ENCODE peak calls at places on chromosomes 11 and 22, in four cellular contexts. D is HepG2, U is Panc1, V is GM12878. A is an unnamed sample.

GRCh38 chr22:36287881-36288515 is 35.1 kb downstream of the APOL1 start:
- ATAC-seq in D (no peak), U (no peak), V (no peak), A (no peak)

GRCh38 chr11:132911186-132911585 is 621.1 kb downstream of the OPCML start:
- ATAC-seq in U (no peak), V (no peak), D (no peak), A (no peak)

GRCh38 chr11:64649304-64649703 is 58.3 kb downstream of the SLC22A12 start:
- ATAC-seq in U (no peak), V (peak; percentile 12), D (no peak), A (no peak)

GRCh38 chr11:87324817-87325489 is 287.2 kb downstream of the TMEM135 start:
- ATAC-seq in U (no peak), V (peak; percentile 70), D (peak; percentile 33), A (no peak)

GRCh38 chr22:22030493-22031182 is 48.1 kb upstream of the TOP3B start:
- ATAC-seq in U (peak; percentile 83), D (peak; percentile 88), V (peak; percentile 82), A (peak; percentile 59)

GRCh38 chr11:57347336-57347735 is 9.2 kb downstream of the P2RX3 start:
- ATAC-seq in U (no peak), V (no peak), D (no peak), A (no peak)

GRCh38 chr11:5608778-5609177 is 12.3 kb downstream of the TRIM6 start:
- ATAC-seq in V (no peak), U (no peak), D (no peak), A (no peak)

GRCh38 chr11:130006929-130007328 is 4.3 kb upstream of the PRDM10 start:
- ATAC-seq in U (no peak), V (no peak), D (no peak), A (no peak)

GRCh38 chr22:22674473-22674872 is 30.1 kb downstream of the GGTLC2 start:
- ATAC-seq in D (no peak), V (no peak), U (no peak), A (no peak)

GRCh38 chr11:65431452-65432132 is 9.0 kb downstream of the NEAT1 start:
- ATAC-seq in V (peak; percentile 25), U (no peak), D (no peak), A (no peak)

DNA sequence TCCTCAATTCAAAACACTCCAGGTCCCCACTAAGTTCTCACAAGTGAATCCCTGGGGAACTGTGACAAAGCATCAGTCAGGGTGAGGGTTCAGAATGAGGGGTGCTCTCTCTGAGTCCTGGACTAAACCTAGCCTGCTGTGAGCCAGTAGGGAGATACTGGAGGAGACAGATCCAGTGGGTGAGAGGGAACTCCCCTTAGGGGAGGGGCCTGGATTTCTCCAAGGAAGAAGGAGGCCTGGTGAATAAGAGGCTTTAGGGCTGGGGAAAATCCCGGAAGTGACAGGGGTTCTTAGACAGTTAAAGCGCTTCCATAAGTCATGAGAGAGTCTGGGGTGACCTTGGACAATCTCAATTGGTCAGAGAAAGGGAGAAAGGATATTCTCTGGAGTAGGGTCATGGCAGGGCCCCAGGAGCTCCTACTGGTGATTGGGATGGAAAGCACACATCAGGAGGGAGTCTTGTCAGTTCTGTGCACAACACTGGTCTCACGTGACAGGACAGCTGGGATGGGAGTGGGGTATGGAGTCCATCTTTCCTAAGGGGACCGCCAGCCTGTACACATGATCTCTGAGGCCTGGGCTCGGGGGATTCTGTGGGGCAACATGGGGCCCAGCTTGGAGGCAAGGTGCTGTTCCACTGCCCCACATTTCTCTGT is 1.5 kb downstream of the TBC1D10A start:
- ATAC-seq in U (peak; percentile 27), D (no peak), V (no peak), A (peak; percentile 59)
- TF ChIP-seq POLR2AphosphoS5 in U (no peak), D (no peak), V (no peak), A (peak; percentile 56)

GRCh38 chr11:45435706-45436105 is 149.6 kb upstream of the SYT13 start:
- ATAC-seq in U (no peak), V (no peak), D (no peak), A (no peak)
- H3K4me3 ChIP-seq in U (no peak overlapping the region), V (no peak overlapping the region), D (no peak overlapping the region), A (no peak overlapping the region)

DNA sequence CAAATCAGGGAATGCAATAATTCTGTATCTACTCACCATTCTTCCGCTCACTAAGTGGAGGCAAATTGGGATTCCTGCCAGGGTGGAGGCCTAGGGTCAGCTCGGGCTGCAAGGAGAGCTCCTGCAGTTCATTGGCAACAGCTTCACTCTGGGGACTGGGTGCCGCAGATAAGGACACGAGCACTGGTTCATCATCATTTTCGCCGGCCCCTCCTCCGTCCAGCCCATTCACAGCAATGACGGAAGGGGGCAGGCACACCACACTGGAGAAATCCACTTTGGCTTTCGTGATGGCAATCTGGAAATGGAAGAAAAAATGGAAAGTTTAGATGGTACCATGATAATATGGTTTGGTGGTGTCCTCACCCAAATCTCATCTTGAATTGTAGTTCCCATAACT is 84.4 kb downstream of the MRTFA start:
- ATAC-seq in D (no peak), V (no peak), U (no peak), A (no peak)
- TF ChIP-seq POLR2AphosphoS5 in D (no peak), V (no peak), U (no peak), A (no peak)

DNA sequence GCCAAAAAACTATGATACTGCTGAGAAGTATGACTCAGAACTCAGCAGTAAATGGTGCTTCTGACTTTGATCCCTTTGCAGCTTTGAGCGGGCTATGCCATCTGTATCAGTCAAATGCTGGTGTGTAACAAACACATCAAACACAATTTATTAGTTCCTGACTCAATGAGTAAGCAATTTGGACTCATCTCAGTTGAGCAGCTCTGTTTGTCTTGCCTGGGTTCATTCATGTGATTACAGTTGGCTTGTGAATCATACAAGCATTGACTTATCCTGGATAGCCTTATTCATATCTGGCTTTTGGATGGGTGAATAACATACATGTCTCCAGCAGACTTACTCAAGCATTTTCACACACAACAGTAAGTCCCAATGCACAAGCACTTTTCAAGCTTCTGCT is 858.8 kb downstream of the METTL15 start:
- ATAC-seq in U (no peak), D (no peak), V (no peak), A (no peak)
- H3K4me3 ChIP-seq in U (no peak overlapping the region), D (no peak overlapping the region), V (no peak overlapping the region), A (no peak overlapping the region)

GRCh38 chr22:19962909-19963806 is 21.5 kb upstream of the TXNRD2 start:
- ATAC-seq in D (peak; percentile 79), U (peak; percentile 30), V (no peak), A (no peak)

GRCh38 chr22:19961868-19962245 is 20.2 kb upstream of the TXNRD2 start:
- ATAC-seq in U (peak; percentile 2), D (no peak), V (no peak), A (no peak)

GRCh38 chr22:19961201-19961580 is 19.6 kb upstream of the TXNRD2 start:
- ATAC-seq in V (no peak), U (no peak), D (no peak), A (no peak)

GRCh38 chr22:19963863-19964642 is 22.4 kb upstream of the TXNRD2 start:
- ATAC-seq in D (no peak), U (no peak), V (no peak), A (no peak)

GRCh38 chr22:19962246-19962908 is 20.8 kb upstream of the TXNRD2 start:
- ATAC-seq in V (peak; percentile 92), D (peak; percentile 64), U (peak; percentile 75), A (peak; percentile 23)
- TF ChIP-seq POLR2AphosphoS5 in V (no peak), D (peak; percentile 57), U (no peak), A (no peak)

DNA sequence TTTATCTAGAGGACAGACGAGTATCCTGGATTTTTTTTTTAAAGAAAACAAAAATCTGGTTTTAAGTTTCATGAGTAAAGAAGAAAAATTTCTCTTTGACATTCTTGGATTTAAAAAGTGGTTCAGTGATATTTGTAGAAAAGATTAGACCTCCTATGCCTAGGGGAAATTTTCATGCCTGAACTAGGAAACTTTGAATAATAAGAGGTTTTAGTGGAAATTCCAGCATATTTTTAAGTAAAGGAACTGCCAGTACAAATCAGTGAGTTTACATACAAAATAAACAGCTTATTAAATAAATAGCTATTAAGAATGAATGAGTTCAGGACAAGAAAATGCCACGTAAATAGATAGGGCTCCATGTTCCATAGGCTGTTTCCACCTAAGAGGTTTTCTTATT is 17.5 kb downstream of the JAM3 start:
- ATAC-seq in U (no peak), V (no peak), D (no peak), A (no peak)
- H3K4me3 ChIP-seq in U (no peak overlapping the region), V (no peak overlapping the region), D (no peak overlapping the region), A (no peak overlapping the region)

GRCh38 chr11:31810779-31811647 is at the start of gene PAX6:
- ATAC-seq in U (no peak), D (peak; percentile 29), V (peak; percentile 59), A (no peak)

GRCh38 chr11:31808721-31809542 is 2.2 kb downstream of the PAX6 start:
- ATAC-seq in V (no peak), U (no peak), D (no peak), A (no peak)

GRCh38 chr11:31808268-31808667 is 2.9 kb downstream of the PAX6 start:
- ATAC-seq in V (no peak), U (no peak), D (no peak), A (no peak)

GRCh38 chr11:31809543-31809856 is 1.6 kb downstream of the PAX6 start:
- ATAC-seq in V (no peak), U (no peak), D (no peak), A (no peak)

DNA sequence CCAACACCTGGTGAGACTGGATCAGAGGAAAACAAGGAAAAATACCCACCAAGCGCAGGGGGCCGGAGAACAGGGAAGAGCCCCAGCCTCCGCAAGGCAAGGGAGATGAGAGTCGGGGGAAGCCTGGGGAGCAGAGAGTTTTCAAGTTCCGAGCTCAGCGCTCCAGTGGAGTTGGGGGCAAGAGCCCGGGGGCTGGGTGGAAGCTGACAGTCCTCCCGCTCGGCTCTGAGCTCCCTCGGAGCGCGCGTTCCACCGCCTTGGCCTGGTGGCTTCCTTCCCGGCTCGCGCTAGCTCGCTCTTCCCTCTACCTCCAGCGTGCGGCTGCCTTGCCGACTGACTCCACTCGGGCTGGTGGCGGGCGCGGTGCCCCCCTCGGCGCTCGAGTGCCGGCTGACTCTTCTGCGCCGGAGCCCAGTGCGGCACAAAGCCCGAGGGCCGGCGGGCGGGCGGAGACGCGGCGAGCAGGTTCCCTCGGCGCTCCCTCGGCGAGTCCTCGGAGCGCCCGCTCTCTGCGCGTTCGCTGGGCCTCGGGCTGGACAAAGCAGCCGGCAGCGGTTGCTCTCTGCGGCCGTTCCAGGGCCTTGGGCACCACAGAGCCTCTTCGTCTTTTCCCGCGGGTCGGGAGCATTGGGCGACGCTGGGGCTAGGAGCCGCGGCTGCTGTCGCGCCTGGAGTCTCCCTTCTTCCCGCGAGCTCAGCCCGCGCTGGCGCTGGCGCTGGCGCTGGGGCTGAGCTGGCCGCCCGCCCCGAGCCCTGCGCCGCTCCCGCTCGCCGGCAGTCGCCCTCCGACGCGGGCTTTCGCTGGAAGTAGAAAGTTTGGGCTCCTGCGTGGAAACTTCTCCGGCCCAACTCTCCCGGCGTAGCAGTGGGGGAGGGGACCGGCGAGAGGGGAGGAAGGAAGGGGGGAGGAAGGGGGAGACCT is 1.0 kb downstream of the PAX6 start:
- ATAC-seq in D (peak; percentile 63), U (peak; percentile 84), V (peak; percentile 6), A (peak; percentile 19)
- TF ChIP-seq POLR2AphosphoS5 in D (no peak), U (no peak), V (no peak), A (no peak)

DNA sequence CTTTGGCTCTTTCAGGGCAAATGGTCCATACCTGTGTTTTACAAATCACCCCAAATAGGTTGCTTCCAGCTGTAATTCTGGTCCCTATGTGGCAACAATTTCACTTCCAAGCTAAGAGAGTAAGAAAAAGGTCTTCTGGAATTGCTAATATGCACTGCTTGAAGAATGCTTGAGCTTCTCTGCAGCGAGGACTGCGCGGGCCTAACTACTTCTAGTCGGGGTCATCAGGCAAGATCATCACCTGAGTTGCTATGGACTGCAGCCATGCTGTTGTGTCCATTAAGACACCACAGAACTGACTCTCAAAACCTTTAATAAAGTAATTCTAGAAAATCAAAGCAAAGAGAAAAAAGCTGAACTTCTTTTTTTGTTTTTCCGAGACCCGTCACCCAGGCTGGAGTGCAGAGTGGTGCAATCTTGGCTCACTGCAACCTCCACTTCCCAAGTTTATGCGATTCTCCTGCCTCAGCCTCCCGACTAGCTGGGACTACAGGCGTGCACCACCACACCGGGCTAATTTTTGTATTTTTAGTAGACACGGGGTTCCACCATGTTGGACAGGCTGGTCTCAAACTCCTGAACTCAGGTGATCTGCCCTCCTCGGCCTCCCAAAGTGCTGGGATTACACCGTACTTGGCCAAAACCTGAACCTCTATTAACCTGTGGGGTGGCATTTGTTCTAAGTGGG is 2.2 kb downstream of the JOSD1 start:
- ATAC-seq in V (no peak), D (no peak), U (no peak), A (no peak)
- H3K4me3 ChIP-seq in V (peak overlapping the region; percentile 86), D (peak overlapping the region; percentile 91), U (peak overlapping the region; percentile 69), A (peak overlapping the region; percentile 89)